ENCODE peak calls at places on chromosomes 13 and 19, in six cellular contexts. One of them, this sample, is unnamed.

GRCh38 chr13:113535381-113535781 is 44.9 kb upstream of the DCUN1D2 start:
- DNase-seq in stimulated activated CD4-positive, alpha-beta T cell treated with anti-CD3 and anti-CD28 coated beads, Interleukin-4, amount 100 ng/mL, for 48 hours: no peak
- DNase-seq in PC-9: no peak
- DNase-seq in activated CD4-positive, CD25-positive, alpha-beta regulatory T cell: no peak
- DNase-seq in NCI-H69: no peak
- DNase-seq in germinal center: no peak
- DNase-seq in this sample: peak

GRCh38 chr13:55214851-55215345 is 1925.8 kb upstream of the PRR20A start:
- DNase-seq in stimulated activated CD4-positive, alpha-beta T cell treated with anti-CD3 and anti-CD28 coated beads, Interleukin-4, amount 100 ng/mL, for 48 hours: no peak
- DNase-seq in PC-9: no peak
- DNase-seq in activated CD4-positive, CD25-positive, alpha-beta regulatory T cell: no peak
- DNase-seq in NCI-H69: peak
- DNase-seq in germinal center: no peak
- DNase-seq in this sample: no peak

GRCh38 chr19:54165222-54165621 is 5.7 kb upstream of the LENG1 start:
- DNase-seq in stimulated activated CD4-positive, alpha-beta T cell treated with anti-CD3 and anti-CD28 coated beads, Interleukin-4, amount 100 ng/mL, for 48 hours: no peak
- DNase-seq in PC-9: no peak
- DNase-seq in activated CD4-positive, CD25-positive, alpha-beta regulatory T cell: no peak
- DNase-seq in NCI-H69: no peak
- DNase-seq in germinal center: no peak
- DNase-seq in this sample: no peak

GRCh38 chr13:81197483-81197882 is 856.6 kb upstream of the SPRY2 start:
- DNase-seq in stimulated activated CD4-positive, alpha-beta T cell treated with anti-CD3 and anti-CD28 coated beads, Interleukin-4, amount 100 ng/mL, for 48 hours: no peak
- DNase-seq in PC-9: no peak
- DNase-seq in activated CD4-positive, CD25-positive, alpha-beta regulatory T cell: no peak
- DNase-seq in NCI-H69: no peak
- DNase-seq in germinal center: no peak
- DNase-seq in this sample: no peak

GRCh38 chr19:13459351-13459750 is 46.9 kb downstream of the CACNA1A start:
- DNase-seq in stimulated activated CD4-positive, alpha-beta T cell treated with anti-CD3 and anti-CD28 coated beads, Interleukin-4, amount 100 ng/mL, for 48 hours: no peak
- DNase-seq in PC-9: no peak
- DNase-seq in activated CD4-positive, CD25-positive, alpha-beta regulatory T cell: no peak
- DNase-seq in NCI-H69: no peak
- DNase-seq in germinal center: no peak
- DNase-seq in this sample: no peak

GRCh38 chr13:106772202-106772601 is 204.3 kb upstream of the ARGLU1 start:
- DNase-seq in stimulated activated CD4-positive, alpha-beta T cell treated with anti-CD3 and anti-CD28 coated beads, Interleukin-4, amount 100 ng/mL, for 48 hours: no peak
- DNase-seq in PC-9: no peak
- DNase-seq in activated CD4-positive, CD25-positive, alpha-beta regulatory T cell: no peak
- DNase-seq in NCI-H69: no peak
- DNase-seq in germinal center: no peak
- DNase-seq in this sample: no peak

GRCh38 chr19:18170714-18171255 is 2.8 kb upstream of the IFI30 start:
- DNase-seq in stimulated activated CD4-positive, alpha-beta T cell treated with anti-CD3 and anti-CD28 coated beads, Interleukin-4, amount 100 ng/mL, for 48 hours: no peak
- DNase-seq in PC-9: no peak
- DNase-seq in activated CD4-positive, CD25-positive, alpha-beta regulatory T cell: no peak
- DNase-seq in NCI-H69: no peak
- DNase-seq in germinal center: peak
- DNase-seq in this sample: no peak

GRCh38 chr13:75628811-75629210 is 7.3 kb upstream of the LMO7 start:
- DNase-seq in stimulated activated CD4-positive, alpha-beta T cell treated with anti-CD3 and anti-CD28 coated beads, Interleukin-4, amount 100 ng/mL, for 48 hours: no peak
- DNase-seq in PC-9: no peak
- DNase-seq in activated CD4-positive, CD25-positive, alpha-beta regulatory T cell: no peak
- DNase-seq in NCI-H69: peak
- DNase-seq in germinal center: no peak
- DNase-seq in this sample: no peak

GRCh38 chr13:43879323-43880181 is at the start of the genes CCDC122 and LACC1:
- DNase-seq in stimulated activated CD4-positive, alpha-beta T cell treated with anti-CD3 and anti-CD28 coated beads, Interleukin-4, amount 100 ng/mL, for 48 hours: peak
- DNase-seq in PC-9: peak
- DNase-seq in activated CD4-positive, CD25-positive, alpha-beta regulatory T cell: peak
- DNase-seq in NCI-H69: peak
- DNase-seq in germinal center: peak
- DNase-seq in this sample: peak

GRCh38 chr19:50187937-50188336 is 15.5 kb upstream of the MYH14 start:
- DNase-seq in stimulated activated CD4-positive, alpha-beta T cell treated with anti-CD3 and anti-CD28 coated beads, Interleukin-4, amount 100 ng/mL, for 48 hours: no peak
- DNase-seq in PC-9: no peak
- DNase-seq in activated CD4-positive, CD25-positive, alpha-beta regulatory T cell: no peak
- DNase-seq in NCI-H69: no peak
- DNase-seq in germinal center: no peak
- DNase-seq in this sample: peak

GRCh38 chr19:14517840-14518505 is at the start of gene DNAJB1:
- DNase-seq in stimulated activated CD4-positive, alpha-beta T cell treated with anti-CD3 and anti-CD28 coated beads, Interleukin-4, amount 100 ng/mL, for 48 hours: peak
- DNase-seq in PC-9: peak
- DNase-seq in activated CD4-positive, CD25-positive, alpha-beta regulatory T cell: peak
- DNase-seq in NCI-H69: peak
- DNase-seq in germinal center: peak
- DNase-seq in this sample: peak

GRCh38 chr19:53621885-53622710 is 9.7 kb upstream of the DPRX start:
- DNase-seq in stimulated activated CD4-positive, alpha-beta T cell treated with anti-CD3 and anti-CD28 coated beads, Interleukin-4, amount 100 ng/mL, for 48 hours: no peak
- DNase-seq in PC-9: no peak
- DNase-seq in activated CD4-positive, CD25-positive, alpha-beta regulatory T cell: no peak
- DNase-seq in NCI-H69: no peak
- DNase-seq in germinal center: no peak
- DNase-seq in this sample: no peak

GRCh38 chr13:52348081-52348480 is 57.9 kb downstream of the THSD1 start:
- DNase-seq in stimulated activated CD4-positive, alpha-beta T cell treated with anti-CD3 and anti-CD28 coated beads, Interleukin-4, amount 100 ng/mL, for 48 hours: no peak
- DNase-seq in PC-9: no peak
- DNase-seq in activated CD4-positive, CD25-positive, alpha-beta regulatory T cell: no peak
- DNase-seq in NCI-H69: no peak
- DNase-seq in germinal center: no peak
- DNase-seq in this sample: no peak

This sample was measured in colonic mucosa.